ENCODE peak calls at places on chromosomes 3 and 15, in seven cellular contexts. One of them, this sample, is unnamed.
A peak's percentile ranks its signal among the peaks of the same experiment; 100 is the strongest.

GRCh38 chr15:22918056-22918455 is 62.1 kb downstream of the CYFIP1 start:
- DNase-seq in GM23338: no peak
- DNase-seq in astrocyte: peak; percentile 26
- DNase-seq in HCT116: peak; percentile 23
- DNase-seq in GM23248: peak; percentile 65
- DNase-seq in neural progenitor cell: no peak
- DNase-seq in IMR-90: peak; percentile 45
- DNase-seq in this sample: peak; percentile 51

GRCh38 chr3:186510374-186511079 is 33.7 kb downstream of the CRYGS start:
- DNase-seq in GM23338: no peak
- DNase-seq in astrocyte: peak; percentile 30
- DNase-seq in HCT116: no peak
- DNase-seq in GM23248: peak; percentile 19
- DNase-seq in neural progenitor cell: no peak
- DNase-seq in IMR-90: no peak
- DNase-seq in this sample: peak; percentile 38

GRCh38 chr3:37779289-37780152 is 82.2 kb upstream of the CTDSPL start:
- DNase-seq in GM23338: peak; percentile 91
- DNase-seq in astrocyte: peak; percentile 64
- DNase-seq in HCT116: peak; percentile 69
- DNase-seq in GM23248: peak; percentile 83
- DNase-seq in neural progenitor cell: peak; percentile 82
- DNase-seq in IMR-90: peak; percentile 82
- DNase-seq in this sample: peak; percentile 77

GRCh38 chr15:70936326-70936725 is 43.7 kb downstream of the LRRC49 start:
- DNase-seq in GM23338: no peak
- DNase-seq in astrocyte: peak; percentile 15
- DNase-seq in HCT116: no peak
- DNase-seq in GM23248: peak; percentile 19
- DNase-seq in neural progenitor cell: no peak
- DNase-seq in IMR-90: peak; percentile 21
- DNase-seq in this sample: peak; percentile 30

GRCh38 chr3:87488725-87489124 is 212.3 kb upstream of the POU1F1 start:
- DNase-seq in GM23338: no peak
- DNase-seq in astrocyte: peak; percentile 10
- DNase-seq in HCT116: no peak
- DNase-seq in GM23248: peak; percentile 56
- DNase-seq in neural progenitor cell: no peak
- DNase-seq in IMR-90: no peak
- DNase-seq in this sample: peak; percentile 8

GRCh38 chr3:112046599-112046998 is 12.1 kb downstream of the TMPRSS7 start:
- DNase-seq in GM23338: no peak
- DNase-seq in astrocyte: peak; percentile 26
- DNase-seq in HCT116: no peak
- DNase-seq in GM23248: peak; percentile 45
- DNase-seq in neural progenitor cell: no peak
- DNase-seq in IMR-90: peak; percentile 59
- DNase-seq in this sample: peak; percentile 55

GRCh38 chr15:39997031-39997430 is 42.0 kb downstream of the SRP14 start:
- DNase-seq in GM23338: no peak
- DNase-seq in astrocyte: peak; percentile 69
- DNase-seq in HCT116: no peak
- DNase-seq in GM23248: peak; percentile 41
- DNase-seq in neural progenitor cell: no peak
- DNase-seq in IMR-90: peak; percentile 56
- DNase-seq in this sample: peak; percentile 79

GRCh38 chr3:184368804-184369183 is 7.3 kb downstream of the POLR2H start:
- DNase-seq in GM23338: no peak
- DNase-seq in astrocyte: peak; percentile 83
- DNase-seq in HCT116: no peak
- DNase-seq in GM23248: peak; percentile 84
- DNase-seq in neural progenitor cell: no peak
- DNase-seq in IMR-90: peak; percentile 75
- DNase-seq in this sample: peak; percentile 69

GRCh38 chr3:114649331-114649730 is 355.5 kb downstream of the TIGIT start:
- DNase-seq in GM23338: no peak
- DNase-seq in astrocyte: peak; percentile 84
- DNase-seq in HCT116: peak; percentile 97
- DNase-seq in GM23248: peak; percentile 49
- DNase-seq in neural progenitor cell: no peak
- DNase-seq in IMR-90: peak; percentile 54
- DNase-seq in this sample: peak; percentile 87

GRCh38 chr15:38660726-38661125 is 96.1 kb upstream of the RASGRP1 start:
- DNase-seq in GM23338: no peak
- DNase-seq in astrocyte: no peak
- DNase-seq in HCT116: no peak
- DNase-seq in GM23248: no peak
- DNase-seq in neural progenitor cell: no peak
- DNase-seq in IMR-90: no peak
- DNase-seq in this sample: no peak

GRCh38 chr3:71478568-71478967 is 105.0 kb downstream of the FOXP1 start:
- DNase-seq in GM23338: no peak
- DNase-seq in astrocyte: peak; percentile 43
- DNase-seq in HCT116: no peak
- DNase-seq in GM23248: peak; percentile 63
- DNase-seq in neural progenitor cell: no peak
- DNase-seq in IMR-90: peak; percentile 26
- DNase-seq in this sample: peak; percentile 48

GRCh38 chr3:172266103-172266502 is 182.2 kb downstream of the GHSR start:
- DNase-seq in GM23338: no peak
- DNase-seq in astrocyte: no peak
- DNase-seq in HCT116: no peak
- DNase-seq in GM23248: no peak
- DNase-seq in neural progenitor cell: no peak
- DNase-seq in IMR-90: no peak
- DNase-seq in this sample: no peak

GRCh38 chr3:119292666-119293065 is 1.5 kb upstream of the ARHGAP31 start:
- DNase-seq in GM23338: no peak
- DNase-seq in astrocyte: no peak
- DNase-seq in HCT116: no peak
- DNase-seq in GM23248: no peak
- DNase-seq in neural progenitor cell: no peak
- DNase-seq in IMR-90: no peak
- DNase-seq in this sample: no peak

GRCh38 chr15:95146476-95146875 is 915.1 kb downstream of the MCTP2 start:
- DNase-seq in GM23338: no peak
- DNase-seq in astrocyte: no peak
- DNase-seq in HCT116: no peak
- DNase-seq in GM23248: no peak
- DNase-seq in neural progenitor cell: no peak
- DNase-seq in IMR-90: no peak
- DNase-seq in this sample: no peak

GRCh38 chr3:62332771-62333381 is 40.5 kb downstream of the FEZF2 start:
- DNase-seq in GM23338: peak; percentile 57
- DNase-seq in astrocyte: no peak
- DNase-seq in HCT116: peak; percentile 2
- DNase-seq in GM23248: peak; percentile 65
- DNase-seq in neural progenitor cell: peak; percentile 49
- DNase-seq in IMR-90: peak; percentile 23
- DNase-seq in this sample: peak; percentile 9

GRCh38 chr15:39444729-39445470 is 136.0 kb upstream of the THBS1 start:
- DNase-seq in GM23338: peak; percentile 44
- DNase-seq in astrocyte: no peak
- DNase-seq in HCT116: no peak
- DNase-seq in GM23248: no peak
- DNase-seq in neural progenitor cell: peak; percentile 33
- DNase-seq in IMR-90: no peak
- DNase-seq in this sample: no peak

GRCh38 chr3:179797192-179797591 is 144.4 kb downstream of the USP13 start:
- DNase-seq in GM23338: no peak
- DNase-seq in astrocyte: no peak
- DNase-seq in HCT116: no peak
- DNase-seq in GM23248: no peak
- DNase-seq in neural progenitor cell: no peak
- DNase-seq in IMR-90: no peak
- DNase-seq in this sample: no peak

GRCh38 chr15:101042320-101042719 is 123.2 kb downstream of the LRRK1 start:
- DNase-seq in GM23338: no peak
- DNase-seq in astrocyte: no peak
- DNase-seq in HCT116: no peak
- DNase-seq in GM23248: no peak
- DNase-seq in neural progenitor cell: no peak
- DNase-seq in IMR-90: no peak
- DNase-seq in this sample: no peak

GRCh38 chr15:39843561-39843960 is 60.9 kb upstream of the FSIP1 start:
- DNase-seq in GM23338: no peak
- DNase-seq in astrocyte: no peak
- DNase-seq in HCT116: no peak
- DNase-seq in GM23248: no peak
- DNase-seq in neural progenitor cell: no peak
- DNase-seq in IMR-90: no peak
- DNase-seq in this sample: no peak

GRCh38 chr15:78873796-78874761 is 1.4 kb downstream of the MORF4L1 start:
- DNase-seq in GM23338: peak; percentile 47
- DNase-seq in astrocyte: peak; percentile 6
- DNase-seq in HCT116: no peak
- DNase-seq in GM23248: peak; percentile 60
- DNase-seq in neural progenitor cell: peak; percentile 32
- DNase-seq in IMR-90: peak; percentile 22
- DNase-seq in this sample: peak; percentile 23

GRCh38 chr3:20023663-20024417 is 11.8 kb upstream of the PP2D1 start:
- DNase-seq in GM23338: no peak
- DNase-seq in astrocyte: no peak
- DNase-seq in HCT116: no peak
- DNase-seq in GM23248: no peak
- DNase-seq in neural progenitor cell: peak; percentile 51
- DNase-seq in IMR-90: no peak
- DNase-seq in this sample: no peak

DNA sequence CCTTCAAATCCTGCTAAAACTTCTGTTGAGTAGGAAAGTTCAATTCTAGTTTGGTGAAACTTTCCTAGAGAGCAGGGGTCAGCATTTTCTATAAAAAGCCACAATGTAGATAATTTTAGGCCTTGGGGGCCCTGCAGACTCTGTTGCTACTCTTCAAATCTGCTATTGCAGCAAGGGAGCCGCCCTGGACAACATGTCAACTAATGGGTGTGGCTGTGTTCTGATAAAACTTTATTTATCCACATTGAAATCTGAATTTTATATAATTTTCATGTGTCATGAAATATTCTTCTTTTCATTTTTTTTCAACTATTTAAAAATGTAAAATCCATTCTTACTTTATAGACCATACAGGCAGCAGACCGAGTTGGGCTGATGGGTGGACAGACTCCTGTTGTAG is 67.4 kb upstream of the SAMMSON start:
- DNase-seq in GM23338: no peak
- DNase-seq in astrocyte: no peak
- DNase-seq in HCT116: no peak
- DNase-seq in GM23248: no peak
- DNase-seq in neural progenitor cell: no peak
- DNase-seq in IMR-90: no peak
- DNase-seq in this sample: no peak
- H3K4me1 ChIP-seq in GM23338: no peaks in the 10 kb centered on the region
- H3K4me1 ChIP-seq in astrocyte: no peaks in the 10 kb centered on the region
- H3K4me1 ChIP-seq in HCT116: no peaks in the 10 kb centered on the region
- H3K4me1 ChIP-seq in GM23248: no peaks in the 10 kb centered on the region
- H3K4me1 ChIP-seq in neural progenitor cell: no peaks in the 10 kb centered on the region
- H3K4me1 ChIP-seq in IMR-90: peaks cover 9% of the 10 kb centered on the region
- H3K4me1 ChIP-seq in this sample: no peaks in the 10 kb centered on the region

GRCh38 chr15:48469271-48469670 is 138.0 kb downstream of the DUT start:
- DNase-seq in GM23338: no peak
- DNase-seq in astrocyte: peak; percentile 34
- DNase-seq in HCT116: no peak
- DNase-seq in GM23248: no peak
- DNase-seq in neural progenitor cell: no peak
- DNase-seq in IMR-90: no peak
- DNase-seq in this sample: no peak
- H3K27ac ChIP-seq in GM23338: no peak overlapping the region
- H3K27ac ChIP-seq in astrocyte: peak overlapping the region; percentile 37
- H3K27ac ChIP-seq in HCT116: no peak overlapping the region
- H3K27ac ChIP-seq in GM23248: peak overlapping the region; percentile 28
- H3K27ac ChIP-seq in neural progenitor cell: no peak overlapping the region
- H3K27ac ChIP-seq in IMR-90: no peak overlapping the region
- H3K27ac ChIP-seq in this sample: no peak overlapping the region

GRCh38 chr3:31613654-31614053 is 80.9 kb downstream of the STT3B start:
- DNase-seq in GM23338: no peak
- DNase-seq in astrocyte: no peak
- DNase-seq in HCT116: no peak
- DNase-seq in GM23248: no peak
- DNase-seq in neural progenitor cell: no peak
- DNase-seq in IMR-90: peak; percentile 81
- DNase-seq in this sample: peak; percentile 63

GRCh38 chr3:31613131-31613626 is 80.5 kb downstream of the STT3B start:
- DNase-seq in GM23338: no peak
- DNase-seq in astrocyte: no peak
- DNase-seq in HCT116: no peak
- DNase-seq in GM23248: no peak
- DNase-seq in neural progenitor cell: no peak
- DNase-seq in IMR-90: peak; percentile 42
- DNase-seq in this sample: no peak

GRCh38 chr3:31610700-31611275 is 78.1 kb downstream of the STT3B start:
- DNase-seq in GM23338: peak; percentile 27
- DNase-seq in astrocyte: peak; percentile 28
- DNase-seq in HCT116: peak; percentile 10
- DNase-seq in GM23248: peak; percentile 63
- DNase-seq in neural progenitor cell: peak; percentile 28
- DNase-seq in IMR-90: peak; percentile 66
- DNase-seq in this sample: peak; percentile 37

GRCh38 chr3:31615071-31615875 is 82.5 kb downstream of the STT3B start:
- DNase-seq in GM23338: no peak
- DNase-seq in astrocyte: no peak
- DNase-seq in HCT116: no peak
- DNase-seq in GM23248: no peak
- DNase-seq in neural progenitor cell: no peak
- DNase-seq in IMR-90: no peak
- DNase-seq in this sample: no peak

DNA sequence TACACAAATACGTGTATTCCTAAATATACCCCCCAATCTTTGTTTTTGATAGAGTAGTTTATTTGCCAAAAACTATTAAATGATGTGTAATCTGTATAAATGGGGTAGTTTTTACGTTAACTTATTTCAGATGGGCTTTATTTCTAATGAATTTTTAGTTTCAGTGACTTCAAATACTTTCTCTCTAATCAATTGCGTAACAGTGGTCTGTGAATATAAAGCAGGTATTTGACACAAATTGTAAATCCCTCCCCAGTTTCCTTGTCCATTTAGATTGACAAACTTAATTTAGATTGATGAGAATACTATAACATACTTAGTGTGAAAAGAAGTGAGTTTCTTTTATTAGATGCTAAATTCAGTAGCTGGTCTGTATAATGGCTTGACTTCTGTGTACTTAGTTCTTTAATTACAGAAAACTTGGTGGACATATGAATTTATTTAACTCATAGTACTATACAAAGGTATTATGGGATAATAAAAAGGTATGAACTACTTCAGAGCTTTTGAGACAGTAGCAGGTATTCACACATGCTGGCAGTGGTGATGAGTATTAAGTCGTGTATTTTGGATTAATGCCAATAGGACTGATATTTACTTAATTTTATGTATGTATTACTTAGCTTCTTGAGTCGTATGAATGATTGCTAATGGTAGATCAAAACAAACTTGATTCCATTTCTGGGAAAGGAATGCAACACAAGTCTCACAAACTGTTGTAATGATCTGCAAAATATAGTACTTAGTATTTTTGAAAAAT is 81.6 kb downstream of the STT3B start:
- DNase-seq in GM23338: no peak
- DNase-seq in astrocyte: no peak
- DNase-seq in HCT116: no peak
- DNase-seq in GM23248: peak; percentile 7
- DNase-seq in neural progenitor cell: no peak
- DNase-seq in IMR-90: no peak
- DNase-seq in this sample: peak; percentile 14
- H4K20me1 ChIP-seq in GM23338: no peaks in the 10 kb centered on the region
- H4K20me1 ChIP-seq in astrocyte: peaks cover 17% of the 10 kb centered on the region
- H4K20me1 ChIP-seq in HCT116: peaks cover 17% of the 10 kb centered on the region
- H4K20me1 ChIP-seq in GM23248: no peaks in the 10 kb centered on the region
- H4K20me1 ChIP-seq in neural progenitor cell: no peaks in the 10 kb centered on the region
- H4K20me1 ChIP-seq in IMR-90: no peaks in the 10 kb centered on the region
- H4K20me1 ChIP-seq in this sample: no peaks in the 10 kb centered on the region

GRCh38 chr15:64004059-64004458 is 42.2 kb downstream of the DAPK2 start:
- DNase-seq in GM23338: no peak
- DNase-seq in astrocyte: no peak
- DNase-seq in HCT116: no peak
- DNase-seq in GM23248: no peak
- DNase-seq in neural progenitor cell: no peak
- DNase-seq in IMR-90: no peak
- DNase-seq in this sample: no peak
- H3K4me1 ChIP-seq in GM23338: no peaks in the 10 kb centered on the region
- H3K4me1 ChIP-seq in astrocyte: peaks cover under 1% of the 10 kb centered on the region
- H3K4me1 ChIP-seq in HCT116: peaks cover 15% of the 10 kb centered on the region
- H3K4me1 ChIP-seq in GM23248: peaks cover 24% of the 10 kb centered on the region
- H3K4me1 ChIP-seq in neural progenitor cell: no peaks in the 10 kb centered on the region
- H3K4me1 ChIP-seq in IMR-90: peaks cover 3% of the 10 kb centered on the region
- H3K4me1 ChIP-seq in this sample: peaks cover 12% of the 10 kb centered on the region

This sample was measured in fibroblast of lung.